ENCODE peak calls at places on chromosomes 4 and X, in four cellular contexts. A is progenitor cell of endocrine pancreas; I is CD4-positive, alpha-beta T cell; L is dorsolateral prefrontal cortex. G is an unnamed sample.

GRCh38 chr4:1632109-1633104 is 51.7 kb downstream of the FAM53A start:
- DNase-seq in A (no peak), I (no peak), L (no peak), G (no peak)

GRCh38 chr4:140971077-140971792 is 162.0 kb downstream of the RNF150 start:
- DNase-seq in L (no peak), I (no peak), A (no peak), G (no peak)

GRCh38 chr4:113958766-113959540 is 20.5 kb downstream of the ARSJ start:
- DNase-seq in I (no peak), A (no peak), L (no peak), G (no peak)

GRCh38 chr4:62460329-62460728 is 1260.2 kb downstream of the ADGRL3 start:
- DNase-seq in L (no peak), I (no peak), A (no peak), G (no peak)

GRCh38 chr4:18318682-18319410 is 297.3 kb upstream of the LCORL start:
- DNase-seq in L (peak), A (no peak), I (no peak), G (no peak)

GRCh38 chr4:39020130-39020529 is 12.1 kb downstream of the TMEM156 start:
- DNase-seq in A (no peak), L (no peak), I (no peak), G (no peak)

GRCh38 chr4:189136462-189136861 is 804.2 kb upstream of the FRG1 start:
- DNase-seq in A (no peak), I (no peak), L (no peak), G (no peak)

GRCh38 chr4:165288639-165289428 is 38.6 kb upstream of the MSMO1 start:
- DNase-seq in L (no peak), A (no peak), I (no peak), G (no peak)

GRCh38 chr4:11424000-11424399 is 4.7 kb downstream of the HS3ST1 start:
- DNase-seq in I (no peak), L (no peak), A (no peak), G (peak)

GRCh38 chr4:74623041-74623440 is 171.3 kb downstream of the BTC start:
- DNase-seq in A (no peak), I (no peak), L (no peak), G (no peak)

GRCh38 chrX:15475021-15475420 is 18.1 kb downstream of the PIR start:
- DNase-seq in A (no peak), I (no peak), L (no peak), G (no peak)

GRCh38 chrX:150546711-150547153 is 21.7 kb upstream of the MTM1 start:
- DNase-seq in L (no peak), A (no peak), I (no peak), G (no peak)

GRCh38 chr4:164888096-164888495 is 11.1 kb downstream of the APELA start:
- DNase-seq in L (no peak), I (no peak), A (no peak), G (no peak)

DNA sequence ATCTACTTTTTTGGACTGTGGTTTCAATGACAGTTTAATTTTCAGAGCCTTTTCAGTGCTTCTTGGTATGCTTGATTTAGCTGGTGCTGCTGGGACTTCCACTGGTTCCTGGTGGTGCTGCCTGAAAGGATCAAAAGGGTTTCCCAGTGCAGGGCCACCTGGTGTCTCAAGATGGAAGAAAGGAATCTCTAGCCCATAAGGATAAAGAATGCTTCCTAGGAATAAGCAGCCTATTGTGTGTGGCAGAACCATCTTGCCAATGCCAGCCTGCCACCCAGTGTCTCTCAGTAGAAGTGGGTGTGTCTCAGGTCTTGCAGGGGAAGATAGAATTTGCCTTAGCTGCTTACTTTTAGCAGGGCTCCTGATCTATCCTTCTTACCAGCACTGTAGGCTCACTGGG is 15.0 kb upstream of the RAI2 start:
- DNase-seq in A (no peak), L (no peak), I (no peak), G (no peak)
- TF ChIP-seq CTCF in A (no peak), L (no peak), I (no peak), G (no peak)

DNA sequence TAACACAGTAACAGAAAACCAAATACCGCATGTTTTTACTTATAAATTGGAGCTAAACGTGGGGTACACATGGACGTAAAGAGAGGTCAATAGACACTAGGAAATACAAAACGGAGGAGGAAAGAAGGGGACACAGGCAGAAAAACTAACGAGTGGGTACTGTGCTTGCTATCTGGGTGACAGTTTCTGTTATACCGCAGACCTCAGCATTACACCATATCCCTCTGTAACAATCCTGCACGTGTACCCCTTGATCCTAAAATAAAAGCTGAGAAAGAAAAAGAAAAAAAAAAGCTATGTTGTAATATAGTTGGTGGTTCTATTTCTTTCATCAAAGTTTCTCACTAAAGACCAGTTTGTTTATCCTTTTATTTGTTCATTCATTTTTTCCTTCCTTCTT is 47.9 kb upstream of the UNC5C start:
- DNase-seq in I (no peak), L (no peak), A (no peak), G (no peak)
- TF ChIP-seq CTCF in I (no peak), L (no peak), A (no peak), G (no peak)

DNA sequence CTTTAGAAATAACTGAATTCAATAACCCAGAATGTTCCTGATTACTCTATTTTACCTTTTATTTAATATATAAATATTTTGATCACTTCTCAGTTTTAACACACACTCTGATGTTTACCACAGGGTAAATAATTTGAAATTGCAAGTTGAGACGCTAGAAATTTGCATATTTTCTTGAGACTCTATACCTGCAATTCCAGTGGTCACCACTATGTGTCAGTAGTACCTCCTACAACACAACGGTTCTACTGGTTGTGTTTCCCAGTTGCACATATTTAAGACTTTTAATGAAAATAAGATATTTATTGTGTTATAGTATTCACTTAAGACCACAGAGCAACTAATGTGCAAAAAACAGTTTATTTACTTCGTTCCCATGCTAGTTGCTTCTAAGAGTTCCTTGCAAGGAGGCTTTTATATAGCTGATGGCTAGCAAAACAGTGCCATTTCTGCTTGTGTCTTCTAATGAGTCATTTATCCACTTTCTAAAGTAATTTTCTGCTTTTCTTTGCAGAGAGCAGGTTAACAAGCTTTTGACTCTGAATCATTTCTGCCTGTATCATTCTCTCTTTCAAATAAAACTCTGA is 98.9 kb upstream of the PDLIM3 start:
- DNase-seq in I (no peak), A (no peak), L (no peak), G (no peak)
- TF ChIP-seq CTCF in I (peak), A (peak), L (no peak), G (peak)

DNA sequence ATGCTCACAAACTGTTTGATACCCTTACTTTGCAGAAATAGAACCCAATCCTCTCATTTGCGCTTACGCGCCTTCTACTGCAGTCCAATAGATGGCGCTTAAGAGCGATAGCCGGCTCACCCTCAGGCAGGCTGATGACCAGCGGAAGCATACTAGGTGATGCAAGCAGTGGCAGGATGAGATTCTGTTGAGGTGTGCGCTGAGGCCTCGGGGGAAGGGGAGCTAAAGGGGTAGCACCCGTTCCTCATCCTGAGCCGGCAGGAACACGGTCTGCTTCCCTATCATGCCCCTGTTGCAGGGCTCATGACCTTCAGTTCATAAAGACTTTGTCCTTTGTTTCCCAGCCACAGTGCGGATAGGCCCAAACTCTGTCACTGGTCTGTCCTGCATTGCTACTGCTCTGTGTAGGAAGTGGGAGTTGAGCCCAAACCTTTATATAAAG is 628.9 kb downstream of the TLL1 start:
- DNase-seq in L (no peak), I (no peak), A (no peak), G (peak)
- TF ChIP-seq CTCF in L (peak), I (no peak), A (peak), G (peak)